ENCODE peak calls at places on chromosomes 11 and 22, in ten cellular contexts. B, H, S, Q, R, Y, A, X, J and U are unnamed samples.

GRCh38 chr22:44363980-44364749 is 51.4 kb upstream of the SHISAL1 start:
- DNase-seq in H (no peak), B (peak; percentile 56), J (no peak), S (no peak), Q (peak; percentile 60), A (no peak), Y (peak; percentile 79), R (no peak), X (no peak), U (peak; percentile 18)

GRCh38 chr11:60912223-60912850 is 1.6 kb upstream of the TMEM109 start:
- DNase-seq in J (no peak), Y (no peak), B (no peak), S (no peak), R (no peak), A (no peak), Q (no peak), H (no peak), X (no peak), U (peak; percentile 69)

GRCh38 chr22:43853328-43853931 is 8.9 kb downstream of the SULT4A1 start:
- DNase-seq in H (no peak), A (no peak), X (no peak), J (no peak), R (no peak), S (no peak), Q (peak; percentile 41), Y (no peak), B (peak; percentile 50), U (no peak)

GRCh38 chr11:45931739-45932138 is 9.3 kb downstream of the LARGE2 start:
- DNase-seq in B (no peak), A (no peak), S (no peak), R (no peak), Q (no peak), X (no peak), H (no peak), Y (no peak), J (no peak), U (no peak)

GRCh38 chr11:44939673-44940072 is 11.0 kb downstream of the TP53I11 start:
- DNase-seq in S (peak; percentile 26), J (no peak), Q (no peak), X (no peak), R (no peak), Y (peak; percentile 80), B (peak; percentile 64), A (no peak), H (no peak), U (no peak)

GRCh38 chr11:1928891-1929541 is 9.5 kb downstream of the TNNT3 start:
- DNase-seq in B (peak; percentile 60), R (no peak), Y (no peak), J (no peak), H (no peak), Q (peak; percentile 71), S (no peak), X (no peak), A (no peak), U (no peak)

GRCh38 chr11:9689721-9690120 is 25.8 kb downstream of the SWAP70 start:
- DNase-seq in Y (no peak), B (no peak), X (no peak), A (no peak), J (no peak), Q (no peak), H (no peak), S (no peak), R (no peak), U (peak; percentile 19)

GRCh38 chr22:45863981-45864751 is 112.8 kb downstream of the WNT7B start:
- DNase-seq in Q (peak; percentile 81), H (peak; percentile 50), R (peak; percentile 96), S (peak; percentile 77), A (peak; percentile 60), B (peak; percentile 79), X (peak; percentile 44), J (peak; percentile 28), Y (peak; percentile 70), U (peak; percentile 69)

DNA sequence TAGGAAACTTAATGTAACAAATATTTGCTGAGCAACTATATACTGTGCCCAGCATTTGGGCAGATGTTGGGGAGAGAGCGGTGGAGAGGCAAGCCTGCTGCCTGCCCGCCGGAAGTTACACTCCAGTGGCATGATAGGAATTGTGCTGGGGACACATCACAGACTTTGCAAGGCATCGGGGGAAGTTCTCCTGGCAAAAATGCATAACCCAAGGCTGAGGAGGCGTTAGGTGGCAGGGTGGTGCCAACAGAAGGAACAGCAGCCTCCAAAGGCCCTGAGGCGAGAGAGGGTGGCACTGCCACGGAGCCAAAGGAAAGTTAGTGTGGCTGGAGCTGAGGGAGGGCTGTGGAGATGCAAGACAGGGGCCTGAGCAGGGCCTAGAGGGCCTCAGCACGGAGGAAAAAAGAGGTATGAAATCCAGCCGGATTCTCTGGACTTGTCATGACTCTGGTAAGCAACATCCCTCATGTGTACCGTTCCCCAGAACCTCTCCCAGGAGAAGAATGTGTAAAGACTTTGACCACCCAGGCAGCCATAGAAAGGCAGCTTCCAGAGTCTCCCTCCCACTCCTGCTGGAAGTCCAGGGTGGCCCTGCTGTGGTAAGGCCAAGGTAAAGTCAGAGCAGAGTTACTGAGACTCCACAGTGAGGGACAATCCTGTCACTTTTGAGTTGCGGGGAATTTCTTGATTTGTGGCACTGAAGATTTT is 76.1 kb upstream of the RAB1B start:
- DNase-seq in B (no peak), A (no peak), Q (no peak), J (no peak), H (peak; percentile 64), R (no peak), S (no peak), Y (no peak), X (no peak), U (no peak)
- H3K27ac ChIP-seq in B (no peak overlapping the region), A (no peak overlapping the region), Q (no peak overlapping the region), J (no peak overlapping the region), H (no peak overlapping the region), R (no peak overlapping the region), S (no peak overlapping the region), Y (no peak overlapping the region), X (peak overlapping the region; percentile 2), U (no peak overlapping the region)

GRCh38 chr11:75350743-75351540 is 519 bp downstream of the ARRB1 start:
- DNase-seq in Q (peak; percentile 88), S (no peak), Y (no peak), A (peak; percentile 76), B (peak; percentile 78), J (no peak), R (peak; percentile 63), H (no peak), X (no peak), U (peak; percentile 49)

GRCh38 chr11:75349540-75350116 is 1.8 kb downstream of the ARRB1 start:
- DNase-seq in Q (peak; percentile 82), X (no peak), J (no peak), B (peak; percentile 62), A (no peak), R (no peak), S (no peak), H (no peak), Y (no peak), U (no peak)

GRCh38 chr11:75350122-75350742 is 1.2 kb downstream of the ARRB1 start:
- DNase-seq in Q (peak; percentile 61), J (no peak), A (no peak), B (no peak), Y (no peak), X (no peak), S (no peak), H (no peak), R (no peak), U (no peak)

GRCh38 chr11:75352417-75353206 is 1.2 kb upstream of the ARRB1 start:
- DNase-seq in Q (peak; percentile 28), B (no peak), H (no peak), A (no peak), R (no peak), S (no peak), X (no peak), Y (no peak), J (no peak), U (peak; percentile 26)

DNA sequence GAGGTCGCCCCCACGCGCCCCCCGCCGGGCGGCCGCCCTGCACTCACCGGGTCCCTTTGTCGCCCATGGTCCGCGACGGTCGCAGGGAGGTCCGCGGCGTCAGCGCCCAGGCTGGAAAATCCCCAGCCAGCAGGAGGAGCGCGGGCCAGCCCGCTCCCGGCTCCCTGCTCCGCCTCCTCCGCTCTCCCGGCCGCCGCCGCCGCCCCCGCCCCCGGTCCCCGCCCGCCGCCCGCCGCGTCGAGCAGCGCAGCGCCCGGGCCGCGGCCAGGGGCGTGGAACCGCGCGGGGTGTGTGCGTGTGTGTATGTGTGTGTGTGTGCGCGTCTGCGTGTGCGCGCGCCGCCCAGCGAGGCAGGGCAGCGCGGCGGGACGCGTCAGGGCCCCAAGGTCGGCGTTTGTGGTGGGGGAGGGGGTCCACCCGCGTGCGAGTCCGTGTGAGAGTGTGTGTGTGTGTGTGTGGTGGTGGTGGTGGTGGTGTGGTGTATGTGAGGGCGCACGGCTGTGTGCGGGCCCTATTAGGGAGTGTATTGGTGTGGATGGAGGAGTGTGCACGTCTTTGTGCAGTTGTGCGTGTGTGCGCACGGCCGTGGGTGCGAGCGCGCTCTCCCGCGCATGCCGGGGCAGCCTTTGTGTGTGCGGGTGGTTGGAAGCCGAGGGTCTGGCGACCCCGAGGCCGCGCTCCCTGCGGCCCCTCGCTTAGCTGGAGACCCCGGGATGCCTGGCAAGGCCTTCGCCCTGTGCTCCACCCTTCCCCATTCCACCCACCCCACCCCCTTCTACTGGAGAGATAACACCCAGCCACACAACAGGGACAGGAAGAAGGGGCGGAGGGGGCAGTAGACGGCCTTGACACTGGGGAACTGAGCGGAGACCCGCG is at the start of gene ARRB1:
- DNase-seq in B (peak; percentile 78), Y (no peak), J (peak; percentile 6), R (peak; percentile 69), X (peak; percentile 50), S (peak; percentile 47), A (peak; percentile 69), H (no peak), Q (peak; percentile 89), U (peak; percentile 49)
- TF ChIP-seq CTCF in B (no peak), Y (no peak), J (peak; percentile 32), R (no peak), X (no peak), S (no peak), A (no peak), H (no peak), Q (no peak), U (no peak)

GRCh38 chr11:120065176-120065575 is 72.7 kb downstream of the TRIM29 start:
- DNase-seq in H (peak; percentile 6), Y (peak; percentile 38), R (no peak), Q (no peak), S (no peak), X (no peak), J (no peak), B (no peak), A (no peak), U (no peak)

GRCh38 chr11:120064341-120064740 is 73.6 kb downstream of the TRIM29 start:
- DNase-seq in S (no peak), J (no peak), A (no peak), X (no peak), H (peak; percentile 7), R (peak; percentile 30), B (no peak), Y (peak; percentile 30), Q (no peak), U (no peak)

GRCh38 chr11:120066738-120067303 is 71.1 kb downstream of the TRIM29 start:
- DNase-seq in Y (no peak), S (no peak), R (peak; percentile 34), X (no peak), J (no peak), B (no peak), A (no peak), H (peak; percentile 2), Q (no peak), U (no peak)

GRCh38 chr11:120067361-120068113 is 70.4 kb downstream of the TRIM29 start:
- DNase-seq in S (no peak), B (no peak), J (no peak), Y (no peak), H (no peak), R (peak; percentile 33), Q (no peak), A (no peak), X (no peak), U (no peak)

GRCh38 chr11:120065876-120066275 is 72.0 kb downstream of the TRIM29 start:
- DNase-seq in S (no peak), H (peak; percentile 4), R (peak; percentile 30), A (no peak), J (no peak), Q (no peak), X (no peak), B (no peak), Y (peak; percentile 52), U (no peak)
- H3K27ac ChIP-seq in S (no peak overlapping the region), H (no peak overlapping the region), R (no peak overlapping the region), A (no peak overlapping the region), J (no peak overlapping the region), Q (no peak overlapping the region), X (no peak overlapping the region), B (no peak overlapping the region), Y (no peak overlapping the region), U (no peak overlapping the region)

GRCh38 chr11:19344661-19345518 is 104.1 kb upstream of the E2F8 start:
- DNase-seq in R (peak; percentile 84), A (peak; percentile 50), Q (peak; percentile 86), X (peak; percentile 61), Y (no peak), H (no peak), B (peak; percentile 70), S (no peak), J (no peak), U (peak; percentile 86)

GRCh38 chr11:19345519-19345847 is 104.7 kb upstream of the E2F8 start:
- DNase-seq in X (no peak), R (peak; percentile 78), Q (peak; percentile 80), J (no peak), H (no peak), B (peak; percentile 54), S (no peak), A (no peak), Y (peak; percentile 61), U (peak; percentile 53)

GRCh38 chr11:19347911-19348310 is 107.2 kb upstream of the E2F8 start:
- DNase-seq in Q (no peak), A (no peak), H (no peak), B (no peak), X (no peak), Y (no peak), J (no peak), S (no peak), R (no peak), U (peak; percentile 16)

GRCh38 chr11:19349340-19350025 is 108.7 kb upstream of the E2F8 start:
- DNase-seq in S (no peak), A (no peak), J (no peak), R (no peak), Y (no peak), X (no peak), Q (no peak), B (no peak), H (no peak), U (no peak)

DNA sequence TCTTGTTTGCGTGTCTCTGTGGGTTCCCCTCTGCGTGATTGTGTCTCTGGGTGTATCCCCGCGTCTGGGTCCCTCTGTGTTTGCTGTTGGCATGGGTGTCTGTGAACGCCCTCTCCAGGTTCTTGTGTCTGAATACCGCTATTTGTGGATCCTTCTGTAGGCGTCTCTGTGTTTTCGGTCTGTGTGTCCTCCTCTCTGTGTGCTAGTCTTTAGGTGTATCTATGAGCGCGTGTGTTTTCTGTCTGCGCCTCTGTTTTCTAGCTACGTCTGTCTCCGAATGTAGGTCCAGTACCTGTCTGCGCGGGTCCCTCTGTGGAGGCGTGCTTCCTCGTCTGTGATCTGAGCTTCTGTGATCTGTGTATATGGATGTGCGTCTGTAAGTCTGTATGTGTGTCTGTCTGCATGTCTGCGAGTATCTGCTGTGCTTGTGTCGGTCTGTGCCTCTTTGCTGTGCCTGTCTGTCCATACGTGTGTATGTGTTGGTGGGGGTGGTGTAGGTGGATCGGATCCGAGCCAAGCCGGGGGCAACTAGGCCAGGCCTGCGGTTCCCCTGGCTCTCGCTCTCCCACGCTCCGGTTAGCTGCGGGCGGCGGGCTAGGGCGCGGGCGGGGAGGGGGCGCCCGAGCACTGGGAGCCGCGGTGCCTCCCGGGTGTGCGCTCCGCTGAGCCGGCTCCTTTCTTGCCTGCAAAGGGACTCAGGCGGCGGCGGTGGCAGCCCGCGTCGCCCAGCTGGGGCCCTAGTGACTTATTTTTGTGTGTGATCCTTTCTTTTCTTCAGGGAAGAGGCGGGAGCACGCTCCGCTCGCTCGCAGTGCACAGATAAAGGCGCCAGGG is 105.3 kb upstream of the E2F8 start:
- DNase-seq in A (peak; percentile 30), J (no peak), R (peak; percentile 58), Y (no peak), S (no peak), Q (peak; percentile 80), X (no peak), H (no peak), B (peak; percentile 56), U (peak; percentile 81)
- TF ChIP-seq CTCF in A (no peak), J (no peak), R (peak; percentile 10), Y (peak; percentile 51), S (no peak), Q (no peak), X (no peak), H (no peak), B (no peak), U (no peak)